ENCODE peak calls at places on chromosomes 11 and 22, in five cellular contexts. One of them, this sample, is unnamed.

GRCh38 chr11:96335389-96335788 is 7.6 kb downstream of the MAML2 start:
- DNase-seq in endothelial cell of umbilical vein: no peak
- DNase-seq in HL-60: no peak
- DNase-seq in suprapubic skin: no peak
- DNase-seq in Panc1: no peak
- DNase-seq in this sample: no peak

GRCh38 chr22:36423461-36424404 is 36.0 kb upstream of the MYH9 start:
- DNase-seq in endothelial cell of umbilical vein: no peak
- DNase-seq in HL-60: peak; percentile 86
- DNase-seq in suprapubic skin: no peak
- DNase-seq in Panc1: no peak
- DNase-seq in this sample: peak; percentile 75

GRCh38 chr22:22123118-22123959 is 121.2 kb upstream of the VPREB1 start:
- DNase-seq in endothelial cell of umbilical vein: no peak
- DNase-seq in HL-60: peak; percentile 16
- DNase-seq in suprapubic skin: no peak
- DNase-seq in Panc1: no peak
- DNase-seq in this sample: no peak

GRCh38 chr11:36095716-36096115 is 151.9 kb downstream of the LDLRAD3 start:
- DNase-seq in endothelial cell of umbilical vein: no peak
- DNase-seq in HL-60: no peak
- DNase-seq in suprapubic skin: no peak
- DNase-seq in Panc1: no peak
- DNase-seq in this sample: no peak

GRCh38 chr11:90722552-90723190 is 499.8 kb upstream of the CHORDC1 start:
- DNase-seq in endothelial cell of umbilical vein: no peak
- DNase-seq in HL-60: peak; percentile 63
- DNase-seq in suprapubic skin: no peak
- DNase-seq in Panc1: no peak
- DNase-seq in this sample: no peak

GRCh38 chr22:29394931-29395581 is 6.7 kb upstream of the AP1B1 start:
- DNase-seq in endothelial cell of umbilical vein: peak; percentile 83
- DNase-seq in HL-60: peak; percentile 65
- DNase-seq in suprapubic skin: peak; percentile 80
- DNase-seq in Panc1: peak; percentile 39
- DNase-seq in this sample: peak; percentile 85

GRCh38 chr11:133821776-133822175 is 23.5 kb downstream of the SPATA19 start:
- DNase-seq in endothelial cell of umbilical vein: no peak
- DNase-seq in HL-60: peak; percentile 37
- DNase-seq in suprapubic skin: no peak
- DNase-seq in Panc1: no peak
- DNase-seq in this sample: no peak

GRCh38 chr22:48082284-48082683 is 1319.8 kb downstream of the TBC1D22A start:
- DNase-seq in endothelial cell of umbilical vein: no peak
- DNase-seq in HL-60: no peak
- DNase-seq in suprapubic skin: no peak
- DNase-seq in Panc1: no peak
- DNase-seq in this sample: peak; percentile 54

GRCh38 chr22:49119551-49119952 is 708.1 kb downstream of the BRD1 start:
- DNase-seq in endothelial cell of umbilical vein: no peak
- DNase-seq in HL-60: no peak
- DNase-seq in suprapubic skin: peak; percentile 93
- DNase-seq in Panc1: no peak
- DNase-seq in this sample: no peak

GRCh38 chr11:11396290-11397042 is 43.4 kb upstream of the CSNK2A3 start:
- DNase-seq in endothelial cell of umbilical vein: no peak
- DNase-seq in HL-60: no peak
- DNase-seq in suprapubic skin: no peak
- DNase-seq in Panc1: no peak
- DNase-seq in this sample: no peak

GRCh38 chr11:35214792-35215193 is 75.8 kb downstream of the CD44 start:
- DNase-seq in endothelial cell of umbilical vein: peak; percentile 54
- DNase-seq in HL-60: no peak
- DNase-seq in suprapubic skin: no peak
- DNase-seq in Panc1: peak; percentile 47
- DNase-seq in this sample: no peak

GRCh38 chr11:100849009-100849913 is 162.2 kb downstream of the ARHGAP42 start:
- DNase-seq in endothelial cell of umbilical vein: peak; percentile 33
- DNase-seq in HL-60: no peak
- DNase-seq in suprapubic skin: no peak
- DNase-seq in Panc1: no peak
- DNase-seq in this sample: no peak

GRCh38 chr11:64566042-64566914 is 24.7 kb upstream of the SLC22A12 start:
- DNase-seq in endothelial cell of umbilical vein: peak; percentile 65
- DNase-seq in HL-60: no peak
- DNase-seq in suprapubic skin: peak; percentile 76
- DNase-seq in Panc1: no peak
- DNase-seq in this sample: peak; percentile 75

GRCh38 chr11:71251159-71251721 is 1.1 kb downstream of the SHANK2 start:
- DNase-seq in endothelial cell of umbilical vein: no peak
- DNase-seq in HL-60: no peak
- DNase-seq in suprapubic skin: peak; percentile 79
- DNase-seq in Panc1: no peak
- DNase-seq in this sample: no peak

GRCh38 chr11:77865805-77866204 is 44.9 kb downstream of the AAMDC start:
- DNase-seq in endothelial cell of umbilical vein: no peak
- DNase-seq in HL-60: no peak
- DNase-seq in suprapubic skin: no peak
- DNase-seq in Panc1: no peak
- DNase-seq in this sample: no peak

GRCh38 chr11:68194675-68195294 is 18.3 kb downstream of the KMT5B start:
- DNase-seq in endothelial cell of umbilical vein: no peak
- DNase-seq in HL-60: no peak
- DNase-seq in suprapubic skin: no peak
- DNase-seq in Panc1: no peak
- DNase-seq in this sample: no peak

GRCh38 chr11:116694815-116695590 is 77.8 kb downstream of the BUD13 start:
- DNase-seq in endothelial cell of umbilical vein: no peak
- DNase-seq in HL-60: no peak
- DNase-seq in suprapubic skin: peak; percentile 65
- DNase-seq in Panc1: no peak
- DNase-seq in this sample: peak; percentile 64

GRCh38 chr11:46273511-46274205 is 3.8 kb upstream of the CREB3L1 start:
- DNase-seq in endothelial cell of umbilical vein: no peak
- DNase-seq in HL-60: no peak
- DNase-seq in suprapubic skin: no peak
- DNase-seq in Panc1: no peak
- DNase-seq in this sample: peak; percentile 57

GRCh38 chr11:19669511-19669910 is 43.1 kb upstream of the NAV2 start:
- DNase-seq in endothelial cell of umbilical vein: no peak
- DNase-seq in HL-60: no peak
- DNase-seq in suprapubic skin: no peak
- DNase-seq in Panc1: no peak
- DNase-seq in this sample: no peak

GRCh38 chr11:115760528-115760837 is 256.3 kb upstream of the CADM1 start:
- DNase-seq in endothelial cell of umbilical vein: no peak
- DNase-seq in HL-60: no peak
- DNase-seq in suprapubic skin: no peak
- DNase-seq in Panc1: no peak
- DNase-seq in this sample: no peak

GRCh38 chr11:45560935-45561330 is 104.5 kb downstream of the CHST1 start:
- DNase-seq in endothelial cell of umbilical vein: no peak
- DNase-seq in HL-60: no peak
- DNase-seq in suprapubic skin: no peak
- DNase-seq in Panc1: no peak
- DNase-seq in this sample: no peak

GRCh38 chr11:125675196-125675595 is 5.5 kb downstream of the ACRV1 start:
- DNase-seq in endothelial cell of umbilical vein: peak; percentile 11
- DNase-seq in HL-60: no peak
- DNase-seq in suprapubic skin: no peak
- DNase-seq in Panc1: no peak
- DNase-seq in this sample: no peak

GRCh38 chr11:68328374-68329091 is 16.1 kb downstream of the LRP5 start:
- DNase-seq in endothelial cell of umbilical vein: peak; percentile 84
- DNase-seq in HL-60: peak; percentile 68
- DNase-seq in suprapubic skin: no peak
- DNase-seq in Panc1: no peak
- DNase-seq in this sample: no peak

GRCh38 chr11:134951305-134951700 is 539.3 kb upstream of the B3GAT1 start:
- DNase-seq in endothelial cell of umbilical vein: peak; percentile 16
- DNase-seq in HL-60: no peak
- DNase-seq in suprapubic skin: no peak
- DNase-seq in Panc1: no peak
- DNase-seq in this sample: no peak

GRCh38 chr11:59207988-59208432 is 4.7 kb downstream of the MPEG1 start:
- DNase-seq in endothelial cell of umbilical vein: peak; percentile 41
- DNase-seq in HL-60: peak; percentile 45
- DNase-seq in suprapubic skin: no peak
- DNase-seq in Panc1: peak; percentile 33
- DNase-seq in this sample: no peak

GRCh38 chr22:45497746-45498145 is 4.9 kb upstream of the FBLN1 start:
- DNase-seq in endothelial cell of umbilical vein: no peak
- DNase-seq in HL-60: no peak
- DNase-seq in suprapubic skin: no peak
- DNase-seq in Panc1: no peak
- DNase-seq in this sample: no peak

GRCh38 chr22:39471421-39472141 is 14.8 kb downstream of the MGAT3 start:
- DNase-seq in endothelial cell of umbilical vein: peak; percentile 8
- DNase-seq in HL-60: peak; percentile 73
- DNase-seq in suprapubic skin: no peak
- DNase-seq in Panc1: no peak
- DNase-seq in this sample: no peak

GRCh38 chr11:2542406-2542805 is 97.6 kb downstream of the KCNQ1 start:
- DNase-seq in endothelial cell of umbilical vein: no peak
- DNase-seq in HL-60: no peak
- DNase-seq in suprapubic skin: no peak
- DNase-seq in Panc1: no peak
- DNase-seq in this sample: peak; percentile 46

GRCh38 chr11:9601041-9601875 is 27.8 kb downstream of the WEE1 start:
- DNase-seq in endothelial cell of umbilical vein: no peak
- DNase-seq in HL-60: peak; percentile 94
- DNase-seq in suprapubic skin: peak; percentile 74
- DNase-seq in Panc1: no peak
- DNase-seq in this sample: peak; percentile 75

GRCh38 chr11:12890476-12890875 is 118.6 kb upstream of the RASSF10 start:
- DNase-seq in endothelial cell of umbilical vein: no peak
- DNase-seq in HL-60: no peak
- DNase-seq in suprapubic skin: no peak
- DNase-seq in Panc1: no peak
- DNase-seq in this sample: no peak

GRCh38 chr11:75650167-75650723 is 18.6 kb downstream of the MAP6 start:
- DNase-seq in endothelial cell of umbilical vein: no peak
- DNase-seq in HL-60: no peak
- DNase-seq in suprapubic skin: no peak
- DNase-seq in Panc1: no peak
- DNase-seq in this sample: no peak

GRCh38 chr22:20384171-20384570 is 9.8 kb upstream of the ZNF74 start:
- DNase-seq in endothelial cell of umbilical vein: no peak
- DNase-seq in HL-60: no peak
- DNase-seq in suprapubic skin: no peak
- DNase-seq in Panc1: no peak
- DNase-seq in this sample: no peak

GRCh38 chr22:44025171-44026065 is 1.3 kb downstream of the PARVB start:
- DNase-seq in endothelial cell of umbilical vein: peak; percentile 21
- DNase-seq in HL-60: peak; percentile 72
- DNase-seq in suprapubic skin: no peak
- DNase-seq in Panc1: no peak
- DNase-seq in this sample: peak; percentile 88

GRCh38 chr11:26297179-26297970 is 34.6 kb upstream of the ANO3 start:
- DNase-seq in endothelial cell of umbilical vein: peak; percentile 52
- DNase-seq in HL-60: peak; percentile 36
- DNase-seq in suprapubic skin: no peak
- DNase-seq in Panc1: no peak
- DNase-seq in this sample: no peak

GRCh38 chr11:91263698-91264097 is 960.9 kb upstream of the FAT3 start:
- DNase-seq in endothelial cell of umbilical vein: no peak
- DNase-seq in HL-60: no peak
- DNase-seq in suprapubic skin: no peak
- DNase-seq in Panc1: no peak
- DNase-seq in this sample: no peak

GRCh38 chr22:41286639-41287091 is 678 bp upstream of the RANGAP1 start:
- DNase-seq in endothelial cell of umbilical vein: no peak
- DNase-seq in HL-60: peak; percentile 69
- DNase-seq in suprapubic skin: no peak
- DNase-seq in Panc1: no peak
- DNase-seq in this sample: peak; percentile 83

GRCh38 chr22:41288245-41288946 is 2.4 kb upstream of the RANGAP1 start:
- DNase-seq in endothelial cell of umbilical vein: peak; percentile 80
- DNase-seq in HL-60: no peak
- DNase-seq in suprapubic skin: no peak
- DNase-seq in Panc1: peak; percentile 83
- DNase-seq in this sample: no peak

GRCh38 chr22:41284465-41284864 is 1.5 kb downstream of the RANGAP1 start:
- DNase-seq in endothelial cell of umbilical vein: no peak
- DNase-seq in HL-60: no peak
- DNase-seq in suprapubic skin: no peak
- DNase-seq in Panc1: no peak
- DNase-seq in this sample: no peak

GRCh38 chr22:41285441-41285819 is 557 bp downstream of the RANGAP1 start:
- DNase-seq in endothelial cell of umbilical vein: peak; percentile 78
- DNase-seq in HL-60: peak; percentile 57
- DNase-seq in suprapubic skin: no peak
- DNase-seq in Panc1: no peak
- DNase-seq in this sample: peak; percentile 88

GRCh38 chr22:41285820-41286638 is at the start of gene RANGAP1:
- DNase-seq in endothelial cell of umbilical vein: peak; percentile 99
- DNase-seq in HL-60: peak; percentile 99
- DNase-seq in suprapubic skin: peak; percentile 98
- DNase-seq in Panc1: peak; percentile 94
- DNase-seq in this sample: peak; percentile 100
- TF ChIP-seq POLR2AphosphoS5 in endothelial cell of umbilical vein: peak; percentile 68
- TF ChIP-seq POLR2AphosphoS5 in HL-60: peak; percentile 74
- TF ChIP-seq POLR2AphosphoS5 in suprapubic skin: peak; percentile 78
- TF ChIP-seq POLR2AphosphoS5 in Panc1: peak; percentile 77
- TF ChIP-seq POLR2AphosphoS5 in this sample: peak; percentile 92

GRCh38 chr22:31911565-31912401 is 32.6 kb upstream of the YWHAH start:
- DNase-seq in endothelial cell of umbilical vein: no peak
- DNase-seq in HL-60: no peak
- DNase-seq in suprapubic skin: no peak
- DNase-seq in Panc1: no peak
- DNase-seq in this sample: no peak
- H3K27ac ChIP-seq in endothelial cell of umbilical vein: no peak overlapping the region
- H3K27ac ChIP-seq in HL-60: no peak overlapping the region
- H3K27ac ChIP-seq in suprapubic skin: no peak overlapping the region
- H3K27ac ChIP-seq in Panc1: no peak overlapping the region
- H3K27ac ChIP-seq in this sample: no peak overlapping the region

GRCh38 chr11:118622376-118623290 is 15.2 kb downstream of the PHLDB1 start:
- DNase-seq in endothelial cell of umbilical vein: peak; percentile 32
- DNase-seq in HL-60: no peak
- DNase-seq in suprapubic skin: no peak
- DNase-seq in Panc1: no peak
- DNase-seq in this sample: peak; percentile 58
- TF ChIP-seq POLR2AphosphoS5 in endothelial cell of umbilical vein: no peak
- TF ChIP-seq POLR2AphosphoS5 in HL-60: no peak
- TF ChIP-seq POLR2AphosphoS5 in suprapubic skin: no peak
- TF ChIP-seq POLR2AphosphoS5 in Panc1: no peak
- TF ChIP-seq POLR2AphosphoS5 in this sample: no peak

DNA sequence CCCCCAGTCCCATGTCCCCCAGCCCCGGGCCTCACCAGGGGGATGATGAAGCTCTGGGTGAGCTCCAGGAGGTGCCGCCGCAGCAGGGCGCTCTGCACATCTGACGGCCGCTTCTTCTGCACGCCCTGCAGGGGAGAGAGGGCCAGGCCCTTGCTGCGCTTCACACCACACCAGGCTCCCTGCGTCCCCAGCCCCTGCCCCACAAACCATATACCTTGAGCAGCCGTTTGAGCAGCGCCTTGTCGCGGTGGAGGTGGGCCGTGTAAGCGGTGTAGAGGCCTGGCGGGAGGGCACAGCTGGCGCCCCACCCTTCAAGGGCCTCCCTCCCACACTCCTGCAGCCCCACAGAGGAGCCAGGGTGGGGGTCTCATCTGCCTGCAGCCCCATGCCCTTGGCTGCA is 6.2 kb upstream of the PLXNB2 start:
- DNase-seq in endothelial cell of umbilical vein: no peak
- DNase-seq in HL-60: no peak
- DNase-seq in suprapubic skin: no peak
- DNase-seq in Panc1: no peak
- DNase-seq in this sample: peak; percentile 76
- H3K27ac ChIP-seq in endothelial cell of umbilical vein: no peak overlapping the region
- H3K27ac ChIP-seq in HL-60: no peak overlapping the region
- H3K27ac ChIP-seq in suprapubic skin: no peak overlapping the region
- H3K27ac ChIP-seq in Panc1: no peak overlapping the region
- H3K27ac ChIP-seq in this sample: no peak overlapping the region